ENCODE peak calls at places on chromosomes 5 and 9, in eight cellular contexts. C, D, O, S, T, E, W and P are unnamed samples.

GRCh38 chr5:14801792-14802191 is 69.8 kb downstream of the ANKH start:
- DNase-seq in S (no peak), O (no peak), T (no peak), E (no peak), W (no peak), D (no peak), C (no peak), P (no peak)

GRCh38 chr5:51567636-51568035 is 184.4 kb downstream of the ISL1 start:
- DNase-seq in C (no peak), W (peak), E (no peak), D (no peak), S (no peak), T (no peak), O (no peak), P (no peak)

GRCh38 chr5:31232273-31232888 is 38.9 kb downstream of the CDH6 start:
- DNase-seq in E (peak), S (no peak), C (no peak), O (no peak), D (peak), W (peak), T (peak), P (peak)

GRCh38 chr9:101737705-101738565 is 512 bp downstream of the GRIN3A start:
- DNase-seq in T (no peak), W (peak), O (no peak), S (no peak), E (no peak), C (no peak), D (no peak), P (no peak)

GRCh38 chr5:115170924-115171510 is 1.3 kb upstream of the TRIM36 start:
- DNase-seq in O (no peak), D (no peak), W (no peak), T (no peak), S (no peak), E (no peak), C (no peak), P (no peak)

GRCh38 chr9:97980479-97980803 is 2.7 kb upstream of the ANP32B start:
- DNase-seq in W (no peak), T (peak), S (no peak), D (no peak), E (no peak), O (no peak), C (no peak), P (peak)

GRCh38 chr9:131649646-131650045 is 90.2 kb downstream of the RAPGEF1 start:
- DNase-seq in S (no peak), C (no peak), E (no peak), W (no peak), O (no peak), D (no peak), T (no peak), P (no peak)

GRCh38 chr9:107906074-107906473 is 416.5 kb upstream of the KLF4 start:
- DNase-seq in D (no peak), E (no peak), C (no peak), S (no peak), W (no peak), T (no peak), O (no peak), P (no peak)

GRCh38 chr5:147417133-147417813 is 92.6 kb downstream of the DPYSL3 start:
- DNase-seq in D (peak), C (no peak), S (no peak), T (peak), O (no peak), E (no peak), W (no peak), P (no peak)

GRCh38 chr5:31463341-31463740 is 68.6 kb downstream of the DROSHA start:
- DNase-seq in T (peak), E (no peak), C (no peak), D (no peak), W (no peak), O (no peak), S (no peak), P (no peak)

GRCh38 chr5:141734501-141735231 is 52.6 kb upstream of the ARAP3 start:
- DNase-seq in C (no peak), S (no peak), T (peak), E (peak), D (no peak), O (peak), W (peak), P (peak)